ENCODE peak calls at places on chromosome 16, in ten cellular contexts. Y is activated T-cell treated with anti-CD3 and anti-CD28 coated beads for 1 hour; N is A172; L is stimulated activated CD4-positive, alpha-beta T cell treated with anti-CD3 and anti-CD28 coated beads, Interleukin-4, amount 100 ng/mL, for 1 hour; S is activated CD4-positive, CD25-positive, alpha-beta regulatory T cell; E is mucosa of descending colon; W is stromal cell of bone marrow; G is C1 segment of cervical spinal cord; B is Calu3; P is OCI-LY7. T is an unnamed sample.

GRCh38 chr16:72850863-72851262 is 197.1 kb downstream of the ZFHX3 start:
- DNase-seq in Y (no peak), N (no peak), L (no peak), S (no peak), E (no peak), W (peak), G (no peak), B (no peak), P (no peak), T (no peak)

GRCh38 chr16:73530529-73530928 is 482.6 kb upstream of the ZFHX3 start:
- DNase-seq in Y (no peak), N (no peak), L (no peak), S (no peak), E (no peak), W (no peak), G (no peak), B (no peak), P (no peak), T (no peak)

GRCh38 chr16:3839402-3840184 is 40.9 kb downstream of the CREBBP start:
- DNase-seq in Y (no peak), N (no peak), L (no peak), S (no peak), E (no peak), W (no peak), G (no peak), B (no peak), P (no peak), T (no peak)

GRCh38 chr16:1941162-1941923 is 1.7 kb downstream of the MSRB1 start:
- DNase-seq in Y (no peak), N (no peak), L (no peak), S (no peak), E (peak), W (no peak), G (no peak), B (no peak), P (peak), T (no peak)

GRCh38 chr16:29925173-29925804 is 737 bp downstream of the KCTD13 start:
- DNase-seq in Y (no peak), N (no peak), L (no peak), S (no peak), E (no peak), W (no peak), G (peak), B (no peak), P (no peak), T (no peak)

GRCh38 chr16:85225291-85225690 is 113.0 kb upstream of the CIBAR2 start:
- DNase-seq in Y (no peak), N (no peak), L (no peak), S (no peak), E (no peak), W (no peak), G (no peak), B (no peak), P (no peak), T (no peak)

GRCh38 chr16:4847774-4848587 is 700 bp downstream of the UBN1 start:
- DNase-seq in Y (peak), N (peak), L (peak), S (peak), E (peak), W (peak), G (peak), B (peak), P (peak), T (peak)

GRCh38 chr16:80341242-80341641 is 199.6 kb upstream of the DYNLRB2 start:
- DNase-seq in Y (no peak), N (no peak), L (no peak), S (no peak), E (no peak), W (no peak), G (no peak), B (no peak), P (no peak), T (no peak)

GRCh38 chr16:57297856-57298255 is 13.4 kb upstream of the PLLP start:
- DNase-seq in Y (peak), N (no peak), L (peak), S (no peak), E (no peak), W (no peak), G (no peak), B (no peak), P (peak), T (no peak)

GRCh38 chr16:57537596-57538234 is 1.3 kb upstream of the CCDC102A start:
- DNase-seq in Y (no peak), N (no peak), L (no peak), S (no peak), E (peak), W (no peak), G (no peak), B (no peak), P (peak), T (no peak)

GRCh38 chr16:21611178-21611545 is 11.8 kb downstream of the METTL9 start:
- DNase-seq in Y (no peak), N (no peak), L (no peak), S (no peak), E (no peak), W (no peak), G (no peak), B (no peak), P (no peak), T (no peak)

GRCh38 chr16:69564845-69565610 is 738 bp upstream of the NFAT5 start:
- DNase-seq in Y (no peak), N (no peak), L (no peak), S (no peak), E (no peak), W (no peak), G (no peak), B (no peak), P (peak), T (no peak)

GRCh38 chr16:4839942-4840341 is 7.1 kb downstream of the GLYR1 start:
- DNase-seq in Y (no peak), N (no peak), L (no peak), S (no peak), E (no peak), W (no peak), G (no peak), B (no peak), P (no peak), T (no peak)

GRCh38 chr16:11025120-11025531 is 80.8 kb downstream of the CLEC16A start:
- DNase-seq in Y (no peak), N (no peak), L (no peak), S (no peak), E (no peak), W (no peak), G (no peak), B (peak), P (no peak), T (no peak)

GRCh38 chr16:88314991-88315542 is 67.7 kb upstream of the ZNF469 start:
- DNase-seq in Y (no peak), N (no peak), L (no peak), S (no peak), E (no peak), W (no peak), G (no peak), B (no peak), P (no peak), T (no peak)

GRCh38 chr16:11163761-11164261 is 92.2 kb downstream of the SOCS1 start:
- DNase-seq in Y (no peak), N (no peak), L (no peak), S (no peak), E (peak), W (no peak), G (no peak), B (no peak), P (no peak), T (no peak)

GRCh38 chr16:67927131-67927941 is 4.3 kb downstream of the CTRL start:
- DNase-seq in Y (no peak), N (no peak), L (no peak), S (no peak), E (no peak), W (no peak), G (no peak), B (no peak), P (no peak), T (no peak)

GRCh38 chr16:18800674-18801196 is 614 bp downstream of the ARL6IP1 start:
- DNase-seq in Y (no peak), N (peak), L (no peak), S (no peak), E (no peak), W (no peak), G (no peak), B (no peak), P (no peak), T (no peak)

GRCh38 chr16:70552675-70553074 is 29.1 kb downstream of the SF3B3 start:
- DNase-seq in Y (no peak), N (no peak), L (no peak), S (no peak), E (no peak), W (no peak), G (no peak), B (no peak), P (no peak), T (no peak)

GRCh38 chr16:2816751-2817495 is at the start of gene PRSS21:
- DNase-seq in Y (no peak), N (no peak), L (peak), S (no peak), E (no peak), W (no peak), G (no peak), B (no peak), P (peak), T (no peak)

GRCh38 chr16:76535-77272 is 1.3 kb upstream of the MPG start:
- DNase-seq in Y (no peak), N (peak), L (no peak), S (no peak), E (peak), W (peak), G (no peak), B (peak), P (peak), T (no peak)

GRCh38 chr16:75108792-75109731 is 7.5 kb downstream of the LDHD start:
- DNase-seq in Y (peak), N (peak), L (peak), S (peak), E (peak), W (peak), G (peak), B (peak), P (peak), T (no peak)

GRCh38 chr16:1363501-1364041 is 11.8 kb downstream of the GNPTG start:
- DNase-seq in Y (peak), N (no peak), L (peak), S (peak), E (no peak), W (no peak), G (no peak), B (peak), P (peak), T (peak)

GRCh38 chr16:28082624-28083023 is 19.1 kb upstream of the GSG1L start:
- DNase-seq in Y (no peak), N (no peak), L (no peak), S (no peak), E (no peak), W (no peak), G (no peak), B (no peak), P (no peak), T (no peak)

GRCh38 chr16:1026057-1026783 is 44.6 kb downstream of the SOX8 start:
- DNase-seq in Y (no peak), N (no peak), L (no peak), S (no peak), E (no peak), W (no peak), G (peak), B (no peak), P (no peak), T (no peak)

GRCh38 chr16:67959930-67960329 is 8.5 kb downstream of the SLC12A4 start:
- DNase-seq in Y (no peak), N (no peak), L (no peak), S (no peak), E (no peak), W (no peak), G (no peak), B (no peak), P (no peak), T (no peak)

GRCh38 chr16:1330260-1330914 is 3.1 kb upstream of the BAIAP3 start:
- DNase-seq in Y (no peak), N (no peak), L (no peak), S (no peak), E (no peak), W (no peak), G (no peak), B (no peak), P (peak), T (no peak)

GRCh38 chr16:59558679-59559078 is 824.6 kb upstream of the GOT2 start:
- DNase-seq in Y (no peak), N (no peak), L (no peak), S (no peak), E (no peak), W (no peak), G (no peak), B (no peak), P (no peak), T (no peak)

GRCh38 chr16:77223184-77223583 is 24.0 kb downstream of the SYCE1L start:
- DNase-seq in Y (no peak), N (no peak), L (peak), S (no peak), E (no peak), W (no peak), G (no peak), B (no peak), P (peak), T (no peak)

GRCh38 chr16:64136743-64137142 is 985.1 kb downstream of the CDH11 start:
- DNase-seq in Y (no peak), N (no peak), L (no peak), S (no peak), E (no peak), W (no peak), G (no peak), B (no peak), P (no peak), T (no peak)

GRCh38 chr16:84819644-84820304 is at the start of gene CRISPLD2:
- DNase-seq in Y (peak), N (peak), L (peak), S (peak), E (peak), W (peak), G (peak), B (peak), P (peak), T (peak)

GRCh38 chr16:2250652-2251280 is 621 bp downstream of the ECI1 start:
- DNase-seq in Y (peak), N (peak), L (peak), S (no peak), E (peak), W (no peak), G (no peak), B (no peak), P (no peak), T (no peak)

GRCh38 chr16:27728691-27729090 is 178.7 kb downstream of the KATNIP start:
- DNase-seq in Y (no peak), N (no peak), L (no peak), S (no peak), E (no peak), W (no peak), G (no peak), B (no peak), P (no peak), T (no peak)

GRCh38 chr16:2764718-2765117 is 12.3 kb downstream of the SRRM2 start:
- DNase-seq in Y (no peak), N (no peak), L (no peak), S (no peak), E (no peak), W (no peak), G (no peak), B (no peak), P (no peak), T (no peak)

T was measured in progenitor cell of endocrine pancreas.